ENCODE peak calls at places on chromosomes 1 and 21, in eight cellular contexts. O is thoracic aorta; H is NCI-H2081; K is activated CD8-positive, alpha-beta memory T cell treated with anti-CD3 and anti-CD28 coated beads for 24 hours; F is CMK; X is H54; B is NCI-H510A; M is neuronal stem cell. W is an unnamed sample.

GRCh38 chr21:16193758-16194606 is 464.2 kb downstream of the USP25 start:
- DNase-seq in O (no peak), H (no peak), K (no peak), F (peak), X (peak), B (no peak), M (peak), W (no peak)

GRCh38 chr1:11804666-11805453 is 904 bp downstream of the MTHFR start:
- DNase-seq in O (no peak), H (peak), K (no peak), F (peak), X (no peak), B (peak), M (no peak), W (peak)

GRCh38 chr1:110123224-110123623 is 11.0 kb downstream of the UBL4B start:
- DNase-seq in O (no peak), H (no peak), K (no peak), F (no peak), X (no peak), B (no peak), M (no peak), W (no peak)

GRCh38 chr1:181131255-181131901 is 42.9 kb downstream of the IER5 start:
- DNase-seq in O (no peak), H (no peak), K (no peak), F (no peak), X (no peak), B (no peak), M (no peak), W (no peak)

GRCh38 chr1:6026095-6026809 is 19.4 kb upstream of the KCNAB2 start:
- DNase-seq in O (peak), H (peak), K (peak), F (peak), X (no peak), B (peak), M (no peak), W (no peak)

GRCh38 chr1:234975941-234976871 is 152.4 kb downstream of the TOMM20 start:
- DNase-seq in O (no peak), H (no peak), K (no peak), F (no peak), X (no peak), B (no peak), M (no peak), W (no peak)

GRCh38 chr1:155977607-155978324 is 581 bp downstream of the ARHGEF2 start:
- DNase-seq in O (no peak), H (peak), K (peak), F (no peak), X (no peak), B (no peak), M (no peak), W (no peak)

GRCh38 chr1:178031856-178032320 is 62.0 kb upstream of the RASAL2 start:
- DNase-seq in O (peak), H (peak), K (no peak), F (peak), X (peak), B (peak), M (peak), W (peak)

GRCh38 chr1:173871091-173871490 is 2.9 kb downstream of the ZBTB37 start:
- DNase-seq in O (no peak), H (no peak), K (no peak), F (no peak), X (no peak), B (no peak), M (no peak), W (no peak)

GRCh38 chr1:31105646-31106045 is 40.1 kb upstream of the PUM1 start:
- DNase-seq in O (no peak), H (no peak), K (no peak), F (no peak), X (no peak), B (no peak), M (no peak), W (no peak)

GRCh38 chr1:22018583-22019559 is 17.4 kb downstream of the CELA3A start:
- DNase-seq in O (no peak), H (peak), K (peak), F (no peak), X (peak), B (no peak), M (no peak), W (no peak)